ENCODE peak calls at places on chromosome 11, in eight cellular contexts. One of them, this sample, is unnamed.
A peak's percentile ranks its signal among the peaks of the same experiment; 100 is the strongest.

GRCh38 chr11:64490562-64491216 is 100.3 kb upstream of the SLC22A12 start:
- DNase-seq in RWPE1: no peak
- DNase-seq in cardiac fibroblast: no peak
- DNase-seq in anterior cingulate cortex: no peak
- DNase-seq in HL-60: no peak
- DNase-seq in NCI-H774: no peak
- DNase-seq in activated CD4-positive, alpha-beta T cell treated with anti-CD3 and anti-CD28 coated beads for 48 hours: peak; percentile 16
- DNase-seq in IMR-90: no peak
- DNase-seq in this sample: no peak

GRCh38 chr11:77055056-77055680 is 11.6 kb upstream of the CAPN5 start:
- DNase-seq in RWPE1: no peak
- DNase-seq in NCI-H774: no peak
- DNase-seq in activated CD4-positive, alpha-beta T cell treated with anti-CD3 and anti-CD28 coated beads for 48 hours: no peak
- DNase-seq in cardiac fibroblast: no peak
- DNase-seq in HL-60: no peak
- DNase-seq in IMR-90: no peak
- DNase-seq in anterior cingulate cortex: no peak
- DNase-seq in this sample: no peak

GRCh38 chr11:111604392-111605009 is 2.3 kb downstream of the SIK2 start:
- DNase-seq in cardiac fibroblast: peak; percentile 63
- DNase-seq in IMR-90: peak; percentile 45
- DNase-seq in RWPE1: peak; percentile 29
- DNase-seq in activated CD4-positive, alpha-beta T cell treated with anti-CD3 and anti-CD28 coated beads for 48 hours: no peak
- DNase-seq in HL-60: peak; percentile 9
- DNase-seq in NCI-H774: peak; percentile 42
- DNase-seq in anterior cingulate cortex: no peak
- DNase-seq in this sample: peak; percentile 34

GRCh38 chr11:2990617-2991476 is 1.3 kb downstream of the NAP1L4 start:
- DNase-seq in HL-60: peak; percentile 34
- DNase-seq in RWPE1: peak; percentile 31
- DNase-seq in activated CD4-positive, alpha-beta T cell treated with anti-CD3 and anti-CD28 coated beads for 48 hours: peak; percentile 70
- DNase-seq in anterior cingulate cortex: no peak
- DNase-seq in cardiac fibroblast: no peak
- DNase-seq in IMR-90: no peak
- DNase-seq in NCI-H774: no peak
- DNase-seq in this sample: no peak

GRCh38 chr11:1203505-1204271 is 19.2 kb upstream of the MUC5B start:
- DNase-seq in IMR-90: no peak
- DNase-seq in anterior cingulate cortex: no peak
- DNase-seq in NCI-H774: no peak
- DNase-seq in cardiac fibroblast: no peak
- DNase-seq in activated CD4-positive, alpha-beta T cell treated with anti-CD3 and anti-CD28 coated beads for 48 hours: no peak
- DNase-seq in HL-60: no peak
- DNase-seq in RWPE1: no peak
- DNase-seq in this sample: no peak

GRCh38 chr11:72599325-72600117 is 74.7 kb downstream of the PDE2A start:
- DNase-seq in RWPE1: no peak
- DNase-seq in IMR-90: no peak
- DNase-seq in NCI-H774: no peak
- DNase-seq in anterior cingulate cortex: no peak
- DNase-seq in activated CD4-positive, alpha-beta T cell treated with anti-CD3 and anti-CD28 coated beads for 48 hours: no peak
- DNase-seq in HL-60: no peak
- DNase-seq in cardiac fibroblast: no peak
- DNase-seq in this sample: no peak

GRCh38 chr11:66603072-66603471 is 10.1 kb downstream of the CCS start:
- DNase-seq in cardiac fibroblast: no peak
- DNase-seq in RWPE1: no peak
- DNase-seq in anterior cingulate cortex: no peak
- DNase-seq in HL-60: no peak
- DNase-seq in activated CD4-positive, alpha-beta T cell treated with anti-CD3 and anti-CD28 coated beads for 48 hours: no peak
- DNase-seq in IMR-90: no peak
- DNase-seq in NCI-H774: no peak
- DNase-seq in this sample: no peak

GRCh38 chr11:117835576-117835975 is 11.0 kb upstream of the FXYD2 start:
- DNase-seq in IMR-90: no peak
- DNase-seq in RWPE1: no peak
- DNase-seq in HL-60: no peak
- DNase-seq in activated CD4-positive, alpha-beta T cell treated with anti-CD3 and anti-CD28 coated beads for 48 hours: no peak
- DNase-seq in cardiac fibroblast: no peak
- DNase-seq in NCI-H774: no peak
- DNase-seq in anterior cingulate cortex: no peak
- DNase-seq in this sample: no peak

GRCh38 chr11:45919806-45920530 is 2.3 kb upstream of the PEX16 start:
- DNase-seq in activated CD4-positive, alpha-beta T cell treated with anti-CD3 and anti-CD28 coated beads for 48 hours: no peak
- DNase-seq in IMR-90: no peak
- DNase-seq in anterior cingulate cortex: no peak
- DNase-seq in cardiac fibroblast: no peak
- DNase-seq in RWPE1: no peak
- DNase-seq in NCI-H774: no peak
- DNase-seq in HL-60: no peak
- DNase-seq in this sample: no peak

GRCh38 chr11:19632435-19632834 is 80.2 kb upstream of the NAV2 start:
- DNase-seq in cardiac fibroblast: peak; percentile 37
- DNase-seq in activated CD4-positive, alpha-beta T cell treated with anti-CD3 and anti-CD28 coated beads for 48 hours: no peak
- DNase-seq in RWPE1: peak; percentile 37
- DNase-seq in HL-60: no peak
- DNase-seq in anterior cingulate cortex: no peak
- DNase-seq in NCI-H774: no peak
- DNase-seq in IMR-90: peak; percentile 64
- DNase-seq in this sample: no peak